ENCODE peak calls at places on chromosomes 3 and 15, in eight cellular contexts. K, E, I, G, Y, V, H and X are unnamed samples.

GRCh38 chr15:92077353-92078080 is 224.0 kb downstream of the SLCO3A1 start:
- DNase-seq in K (peak; percentile 80), E (no peak), I (no peak), G (no peak), Y (no peak), V (no peak), H (peak; percentile 61), X (peak; percentile 75)

GRCh38 chr3:69819283-69819682 is 80.0 kb downstream of the MITF start:
- DNase-seq in K (no peak), E (no peak), I (no peak), G (no peak), Y (no peak), V (no peak), H (peak; percentile 19), X (no peak)

GRCh38 chr3:13045904-13046568 is 27.2 kb downstream of the IQSEC1 start:
- DNase-seq in K (peak; percentile 55), E (no peak), I (no peak), G (no peak), Y (no peak), V (peak; percentile 76), H (no peak), X (peak; percentile 59)

GRCh38 chr3:152538518-152538917 is 269.8 kb downstream of the MBNL1 start:
- DNase-seq in K (no peak), E (no peak), I (no peak), G (no peak), Y (no peak), V (no peak), H (no peak), X (no peak)

GRCh38 chr3:42071720-42072582 is 19.2 kb upstream of the TRAK1 start:
- DNase-seq in K (peak; percentile 82), E (no peak), I (no peak), G (peak; percentile 67), Y (no peak), V (no peak), H (peak; percentile 58), X (peak; percentile 75)

GRCh38 chr3:76429536-76430177 is 610.2 kb upstream of the ROBO2 start:
- DNase-seq in K (no peak), E (no peak), I (no peak), G (no peak), Y (no peak), V (no peak), H (no peak), X (peak; percentile 7)

GRCh38 chr3:65524544-65525070 is 514.1 kb downstream of the MAGI1 start:
- DNase-seq in K (no peak), E (no peak), I (no peak), G (no peak), Y (no peak), V (no peak), H (no peak), X (no peak)

GRCh38 chr3:128051837-128052766 is at the start of gene SEC61A1:
- DNase-seq in K (peak; percentile 97), E (peak; percentile 77), I (peak; percentile 87), G (peak; percentile 69), Y (peak; percentile 66), V (peak; percentile 72), H (peak; percentile 97), X (peak; percentile 97)

GRCh38 chr15:32028921-32029320 is 1.4 kb upstream of the CHRNA7 start:
- DNase-seq in K (no peak), E (no peak), I (no peak), G (no peak), Y (no peak), V (no peak), H (no peak), X (no peak)

DNA sequence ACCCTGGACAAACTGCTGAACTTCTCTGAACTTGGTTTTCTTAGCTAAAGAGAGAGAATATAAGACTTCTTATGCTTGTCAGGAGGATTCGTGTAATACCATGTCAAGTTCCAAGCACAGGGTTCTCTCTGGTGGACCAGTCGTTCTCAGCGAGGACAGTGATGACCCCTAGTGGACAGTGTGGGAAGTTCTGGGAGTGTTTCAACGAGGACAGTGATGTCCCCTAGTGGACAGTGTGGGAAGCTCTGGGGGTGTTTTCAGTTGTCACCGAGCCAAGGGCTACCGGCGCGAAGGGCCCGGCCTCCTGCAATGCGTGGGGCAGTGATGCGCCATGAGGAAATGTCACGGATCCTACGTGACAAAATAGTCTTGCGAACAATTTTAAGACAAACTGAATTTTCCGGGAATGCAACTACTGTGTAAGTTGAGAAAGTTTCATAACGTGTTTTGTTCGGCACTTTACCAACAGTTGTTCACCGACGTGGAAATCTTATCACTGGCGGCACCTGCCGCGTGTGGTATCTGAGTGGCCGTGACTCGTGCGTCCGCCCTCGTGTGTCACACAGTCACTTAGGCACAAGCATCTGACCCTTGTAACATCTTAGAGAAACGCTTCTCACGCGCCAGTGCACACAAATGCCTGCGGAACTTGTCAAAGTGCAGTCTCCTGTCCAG is 39.3 kb upstream of the MUC4 start:
- DNase-seq in K (peak; percentile 89), E (peak; percentile 36), I (peak; percentile 77), G (peak; percentile 25), Y (peak; percentile 85), V (peak; percentile 62), H (peak; percentile 88), X (peak; percentile 94)
- H3K4me3 ChIP-seq in K (no peak overlapping the region), E (no peak overlapping the region), I (no peak overlapping the region), G (no peak overlapping the region), Y (no peak overlapping the region), V (no peak overlapping the region), H (no peak overlapping the region), X (no peak overlapping the region)

GRCh38 chr3:129476586-129476985 is 36.6 kb downstream of the IFT122 start:
- DNase-seq in K (no peak), E (no peak), I (no peak), G (no peak), Y (no peak), V (no peak), H (no peak), X (no peak)

GRCh38 chr3:129473067-129473765 is 33.2 kb downstream of the IFT122 start:
- DNase-seq in K (no peak), E (no peak), I (no peak), G (no peak), Y (no peak), V (no peak), H (no peak), X (no peak)

GRCh38 chr3:129473766-129474152 is 33.7 kb downstream of the IFT122 start:
- DNase-seq in K (no peak), E (no peak), I (no peak), G (no peak), Y (no peak), V (no peak), H (no peak), X (no peak)

GRCh38 chr3:129474986-129475804 is 35.2 kb downstream of the IFT122 start:
- DNase-seq in K (no peak), E (no peak), I (no peak), G (no peak), Y (no peak), V (no peak), H (no peak), X (no peak)

DNA sequence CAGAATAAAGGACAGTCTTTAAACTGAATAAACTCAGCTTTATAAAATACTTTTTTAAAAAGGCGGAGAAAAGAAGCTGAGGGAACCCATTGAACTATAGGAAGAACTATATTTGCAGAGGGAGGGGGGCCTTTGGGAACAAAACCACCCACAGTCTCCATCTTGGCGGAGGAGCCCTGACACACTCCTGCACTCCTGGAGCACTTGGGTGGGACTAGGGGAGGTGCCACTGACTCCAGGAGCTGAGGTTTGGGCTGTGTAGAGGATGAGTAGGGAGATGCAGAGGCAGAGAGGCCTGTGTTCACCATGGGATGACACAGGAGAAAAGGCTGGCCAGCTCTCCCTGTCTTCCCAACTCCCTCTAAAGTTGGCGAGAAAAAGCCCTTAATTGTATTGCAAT is 35.8 kb downstream of the IFT122 start:
- DNase-seq in K (no peak), E (no peak), I (no peak), G (no peak), Y (no peak), V (no peak), H (no peak), X (no peak)
- H3K27me3 ChIP-seq in K (no peaks in the 10 kb centered on the region), E (no peaks in the 10 kb centered on the region), I (no peaks in the 10 kb centered on the region), G (no peaks in the 10 kb centered on the region), Y (no peaks in the 10 kb centered on the region), V (no peaks in the 10 kb centered on the region), H (no peaks in the 10 kb centered on the region), X (no peaks in the 10 kb centered on the region)

DNA sequence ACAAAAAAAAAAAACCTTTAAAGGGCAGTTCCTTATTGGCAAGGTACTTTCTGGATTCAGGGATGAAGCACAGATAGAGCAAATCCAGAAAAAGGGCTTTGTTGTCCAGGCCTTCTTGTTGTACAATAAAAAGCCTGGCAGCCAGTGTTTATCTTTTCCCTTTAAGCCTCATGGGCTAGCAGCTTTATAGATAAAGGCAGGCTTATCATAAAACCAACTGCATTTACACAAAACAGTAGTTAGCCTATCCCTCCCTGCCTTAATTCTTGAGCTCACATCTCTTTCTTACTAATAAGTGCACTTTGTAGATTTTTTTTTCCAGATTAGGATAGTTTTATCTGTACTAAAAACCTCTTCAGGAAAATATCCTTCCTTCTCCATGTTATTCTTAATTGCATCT is 662.8 kb upstream of the CCDC54 start:
- DNase-seq in K (no peak), E (no peak), I (no peak), G (no peak), Y (no peak), V (no peak), H (no peak), X (no peak)
- H3K4me3 ChIP-seq in K (no peak overlapping the region), E (no peak overlapping the region), I (no peak overlapping the region), G (no peak overlapping the region), Y (no peak overlapping the region), V (no peak overlapping the region), H (no peak overlapping the region), X (no peak overlapping the region)

GRCh38 chr15:38624248-38625214 is 59.9 kb upstream of the RASGRP1 start:
- DNase-seq in K (no peak), E (no peak), I (no peak), G (no peak), Y (no peak), V (no peak), H (no peak), X (no peak)

GRCh38 chr15:38625886-38626285 is 61.3 kb upstream of the RASGRP1 start:
- DNase-seq in K (no peak), E (no peak), I (no peak), G (no peak), Y (no peak), V (no peak), H (no peak), X (no peak)

GRCh38 chr15:38627684-38628277 is 63.2 kb upstream of the RASGRP1 start:
- DNase-seq in K (no peak), E (no peak), I (no peak), G (no peak), Y (no peak), V (no peak), H (no peak), X (no peak)

GRCh38 chr15:38623744-38624143 is 59.1 kb upstream of the RASGRP1 start:
- DNase-seq in K (no peak), E (no peak), I (no peak), G (no peak), Y (no peak), V (no peak), H (no peak), X (no peak)

DNA sequence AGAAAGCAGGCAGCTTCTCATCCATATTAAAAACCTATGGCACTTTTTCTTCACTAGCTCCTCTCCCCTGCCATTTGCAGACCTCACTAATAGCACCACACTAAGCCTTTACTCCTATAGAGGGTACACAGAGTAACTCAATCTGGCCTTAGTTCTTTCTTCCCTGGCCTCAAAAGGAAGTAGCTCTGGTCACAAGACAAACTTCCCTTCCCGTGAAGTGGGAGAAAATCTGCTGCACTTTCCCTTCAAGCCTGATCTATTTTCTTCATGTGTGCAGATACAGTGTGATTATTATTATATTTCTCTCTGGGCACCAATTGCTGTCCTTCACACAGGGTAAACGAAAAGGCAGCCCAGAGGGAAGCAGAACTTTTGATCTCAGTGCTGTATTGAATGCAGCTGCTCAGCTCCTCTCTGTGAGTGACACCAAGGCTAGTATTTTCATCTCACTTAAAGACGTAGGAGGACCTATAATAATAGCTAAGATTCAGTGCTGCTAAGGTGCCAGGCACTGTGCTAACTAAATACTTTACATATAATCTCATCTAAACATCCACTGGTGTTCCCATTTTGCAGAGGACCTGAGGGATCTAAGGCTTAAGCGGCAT is 61.9 kb upstream of the RASGRP1 start:
- DNase-seq in K (no peak), E (no peak), I (no peak), G (no peak), Y (no peak), V (no peak), H (no peak), X (no peak)
- H3K27me3 ChIP-seq in K (no peaks in the 10 kb centered on the region), E (no peaks in the 10 kb centered on the region), I (no peaks in the 10 kb centered on the region), G (peaks cover 14% of the 10 kb centered on the region), Y (peaks cover 29% of the 10 kb centered on the region), V (no peaks in the 10 kb centered on the region), H (no peaks in the 10 kb centered on the region), X (no peaks in the 10 kb centered on the region)